ENCODE peak calls at places on chromosome 10, in ten cellular contexts. A is fibroblast of lung; Z is right cardiac atrium; P is neuronal stem cell; B is heart right ventricle; S is lower lobe of right lung; J is mesendoderm; D is esophagus squamous epithelium; X is CD4-positive, alpha-beta T cell; O is H9. I is an unnamed sample. For H3K27me3, the result is how much of the 10 kb centered on the place peaks cover.

GRCh38 chr10:77231375-77231774 is 406.2 kb downstream of the KCNMA1 start:
- DNase-seq in O (no peak), J (no peak), D (no peak), S (no peak), X (no peak), P (no peak), A (no peak), B (no peak), Z (no peak), I (no peak)

GRCh38 chr10:128609460-128609859 is 483.2 kb upstream of the MKI67 start:
- DNase-seq in J (no peak), X (no peak), A (no peak), B (no peak), D (no peak), O (no peak), P (no peak), Z (no peak), S (no peak), I (no peak)

GRCh38 chr10:70672165-70672992 is at the start of gene ADAMTS14:
- DNase-seq in D (no peak), A (peak), S (no peak), X (no peak), O (peak), Z (peak), B (peak), J (peak), P (peak), I (peak)

GRCh38 chr10:125495386-125495785 is 187.6 kb downstream of the TEX36 start:
- DNase-seq in B (no peak), O (no peak), P (no peak), J (no peak), D (no peak), Z (no peak), X (no peak), A (no peak), S (no peak), I (no peak)

GRCh38 chr10:125037145-125037544 is 95.2 kb downstream of the ZRANB1 start:
- DNase-seq in B (no peak), D (no peak), J (peak), O (no peak), X (no peak), S (peak), Z (peak), P (no peak), A (peak), I (no peak)

GRCh38 chr10:6396652-6397051 is 183.4 kb downstream of the PRKCQ start:
- DNase-seq in A (peak), B (no peak), J (no peak), P (no peak), S (no peak), D (no peak), X (no peak), Z (no peak), O (no peak), I (no peak)

GRCh38 chr10:70930251-70931000 is 42.1 kb upstream of the PCBD1 start:
- DNase-seq in J (no peak), B (no peak), A (no peak), P (no peak), X (no peak), D (no peak), O (no peak), S (no peak), Z (no peak), I (peak)

GRCh38 chr10:84008878-84009277 is 130.4 kb upstream of the GHITM start:
- DNase-seq in D (no peak), Z (peak), P (no peak), S (no peak), X (no peak), O (peak), A (no peak), J (peak), B (peak), I (peak)

GRCh38 chr10:113882240-113882639 is 27.8 kb downstream of the NHLRC2 start:
- DNase-seq in B (no peak), J (no peak), D (no peak), A (no peak), Z (no peak), X (no peak), S (no peak), P (no peak), O (no peak), I (no peak)

GRCh38 chr10:2111936-2112335 is 374.6 kb upstream of the ADARB2 start:
- DNase-seq in D (no peak), X (no peak), O (peak), Z (no peak), A (peak), S (no peak), J (peak), B (no peak), P (no peak), I (no peak)

GRCh38 chr10:116211682-116212081 is 61.3 kb downstream of the GFRA1 start:
- DNase-seq in A (peak), Z (no peak), J (no peak), S (no peak), B (no peak), P (no peak), X (no peak), D (no peak), O (no peak), I (no peak)

GRCh38 chr10:77296534-77297369 is 340.9 kb downstream of the KCNMA1 start:
- DNase-seq in X (no peak), O (no peak), Z (no peak), J (no peak), S (no peak), D (no peak), A (no peak), P (no peak), B (no peak), I (peak)

GRCh38 chr10:63464402-63465292 is 1.1 kb downstream of the JMJD1C start:
- DNase-seq in D (no peak), P (no peak), J (no peak), A (no peak), B (no peak), Z (no peak), O (no peak), X (no peak), S (no peak), I (no peak)

GRCh38 chr10:32054087-32054486 is 2.1 kb downstream of the KIF5B start:
- DNase-seq in O (no peak), X (no peak), D (no peak), J (peak), S (no peak), A (peak), B (no peak), Z (no peak), P (peak), I (no peak)

GRCh38 chr10:124461642-124462347 is at the start of gene LHPP:
- DNase-seq in B (peak), Z (peak), A (peak), O (peak), X (peak), J (peak), S (peak), P (peak), D (peak), I (peak)

GRCh38 chr10:23173549-23174074 is 18.5 kb upstream of the PTF1A start:
- DNase-seq in P (no peak), S (no peak), D (no peak), O (no peak), A (no peak), Z (no peak), X (no peak), J (no peak), B (no peak), I (peak)

GRCh38 chr10:33460461-33461294 is 126.2 kb upstream of the NRP1 start:
- DNase-seq in O (no peak), B (peak), A (peak), P (no peak), X (no peak), J (peak), Z (peak), S (peak), D (no peak), I (no peak)

GRCh38 chr10:10818082-10818481 is 199.6 kb upstream of the CELF2 start:
- DNase-seq in A (peak), O (no peak), J (no peak), B (no peak), D (no peak), X (no peak), P (no peak), S (no peak), Z (peak), I (no peak)

GRCh38 chr10:97388152-97388551 is 13.0 kb downstream of the RRP12 start:
- DNase-seq in D (no peak), O (no peak), S (no peak), J (no peak), B (no peak), P (no peak), X (no peak), Z (peak), A (no peak), I (no peak)

GRCh38 chr10:132984801-132985545 is 42.6 kb upstream of the CFAP46 start:
- DNase-seq in P (no peak), X (no peak), S (peak), D (no peak), B (no peak), J (peak), Z (peak), A (no peak), O (peak), I (no peak)

GRCh38 chr10:88800152-88801125 is 2.1 kb upstream of the LIPM start:
- DNase-seq in Z (no peak), S (no peak), J (peak), P (no peak), A (peak), D (no peak), X (no peak), B (no peak), O (no peak), I (no peak)

GRCh38 chr10:12550994-12551393 is 201.6 kb downstream of the CAMK1D start:
- DNase-seq in B (no peak), O (no peak), P (no peak), A (no peak), S (no peak), Z (no peak), J (no peak), X (no peak), D (no peak), I (no peak)

GRCh38 chr10:102580230-102580629 is 64.0 kb upstream of the TRIM8 start:
- DNase-seq in S (no peak), B (no peak), P (no peak), A (peak), Z (no peak), J (peak), D (no peak), O (no peak), X (no peak), I (no peak)

GRCh38 chr10:110414563-110415309 is 83.0 kb upstream of the DUSP5 start:
- DNase-seq in A (peak), J (no peak), P (no peak), X (peak), Z (no peak), B (no peak), D (peak), S (no peak), O (no peak), I (no peak)

GRCh38 chr10:127450644-127451043 is 98.5 kb upstream of the NPS start:
- DNase-seq in D (no peak), B (no peak), J (no peak), X (no peak), S (peak), Z (no peak), A (no peak), O (no peak), P (no peak), I (no peak)

GRCh38 chr10:68163735-68164134 is 54.4 kb downstream of the MYPN start:
- DNase-seq in P (no peak), S (no peak), Z (no peak), B (no peak), D (no peak), X (no peak), J (no peak), A (no peak), O (no peak), I (no peak)

GRCh38 chr10:15588635-15589081 is 131.1 kb downstream of the ITGA8 start:
- DNase-seq in A (no peak), B (no peak), X (no peak), J (peak), D (no peak), S (no peak), Z (no peak), P (no peak), O (no peak), I (no peak)

DNA sequence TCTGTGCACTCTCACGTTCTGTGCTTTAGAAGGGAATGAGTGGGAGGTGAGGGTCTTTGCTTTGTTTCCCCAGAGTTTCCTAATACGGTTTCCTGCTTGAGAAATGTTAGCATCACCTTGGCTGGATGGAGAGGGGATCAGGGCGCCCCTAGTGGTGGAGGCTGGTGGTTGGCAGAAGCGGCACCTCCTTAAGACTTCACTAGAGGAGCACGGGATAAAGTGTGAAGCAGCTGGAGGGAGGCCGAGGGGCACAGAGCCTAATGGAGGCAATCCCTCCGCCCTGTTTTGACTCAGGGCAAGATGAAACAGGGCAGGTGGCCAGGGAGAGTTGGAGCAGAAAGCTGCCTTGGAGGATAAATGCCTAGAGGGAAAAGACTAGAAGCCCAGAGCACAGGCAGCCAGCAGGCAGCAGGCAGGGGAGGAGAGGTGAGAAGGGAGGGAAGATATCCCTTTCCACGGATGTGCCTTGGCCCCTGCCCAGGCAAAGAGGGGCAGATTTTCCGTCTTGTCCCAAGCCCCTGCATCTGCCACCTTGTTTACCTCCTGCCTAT is 56.0 kb upstream of the BTRC start:
- DNase-seq in J (peak), D (no peak), A (peak), O (peak), S (peak), X (peak), B (peak), Z (peak), P (peak), I (peak)
- H3K27me3 ChIP-seq in J (under half), D (half or more), A (under half), O (under half), S (under half), X (under half), B (under half), Z (under half), P (under half), I (under half)

GRCh38 chr10:130159395-130159794 is 23.2 kb downstream of the GLRX3 start:
- DNase-seq in O (no peak), D (no peak), Z (no peak), S (no peak), A (no peak), P (no peak), B (no peak), J (no peak), X (no peak), I (no peak)

GRCh38 chr10:130161331-130161730 is 25.1 kb downstream of the GLRX3 start:
- DNase-seq in P (no peak), Z (no peak), B (no peak), A (no peak), X (no peak), O (no peak), J (no peak), S (no peak), D (no peak), I (no peak)

DNA sequence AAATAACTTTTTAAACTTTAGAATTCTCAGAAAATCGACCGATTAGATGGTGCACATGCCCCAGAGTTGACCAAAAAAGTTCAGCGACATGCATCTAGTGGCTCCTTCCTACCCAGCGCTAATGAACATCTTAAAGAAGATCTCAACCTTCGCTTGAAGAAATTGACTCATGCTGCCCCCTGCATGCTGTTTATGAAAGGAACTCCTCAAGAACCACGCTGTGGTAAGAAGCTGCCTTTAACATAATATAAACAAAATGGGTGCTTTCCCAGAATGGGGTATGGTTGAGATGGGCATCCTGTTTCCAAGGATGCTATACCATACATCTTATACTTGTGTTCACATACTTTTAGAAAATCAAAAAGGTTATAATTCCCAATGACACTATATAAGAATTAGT is 24.6 kb downstream of the GLRX3 start:
- DNase-seq in D (no peak), P (no peak), A (peak), X (no peak), J (peak), S (no peak), B (no peak), O (no peak), Z (no peak), I (no peak)
- H3K27me3 ChIP-seq in D (under half), P (under half), A (under half), X (under half), J (under half), S (under half), B (under half), O (under half), Z (under half), I (under half)

GRCh38 chr10:120828940-120829339 is 22.2 kb upstream of the WDR11 start:
- DNase-seq in Z (no peak), S (no peak), X (no peak), A (no peak), B (no peak), J (no peak), P (no peak), D (no peak), O (no peak), I (no peak)
- H3K27me3 ChIP-seq in Z (under half), S (under half), X (under half), A (under half), B (under half), J (under half), P (under half), D (under half), O (under half), I (under half)

GRCh38 chr10:103649654-103650423 is 156.3 kb downstream of the NEURL1 start:
- DNase-seq in X (no peak), B (peak), P (no peak), S (no peak), A (no peak), O (no peak), D (no peak), J (no peak), Z (peak), I (no peak)

GRCh38 chr10:103648951-103649532 is 155.5 kb downstream of the NEURL1 start:
- DNase-seq in Z (peak), P (no peak), B (no peak), D (no peak), S (peak), X (no peak), J (no peak), A (peak), O (no peak), I (no peak)

GRCh38 chr10:103652599-103653281 is 159.2 kb downstream of the NEURL1 start:
- DNase-seq in X (no peak), O (no peak), J (no peak), P (no peak), Z (peak), A (no peak), D (no peak), B (no peak), S (no peak), I (no peak)

GRCh38 chr10:103653581-103654020 is 160.1 kb downstream of the NEURL1 start:
- DNase-seq in S (peak), O (no peak), X (no peak), J (no peak), B (no peak), P (no peak), Z (peak), A (no peak), D (no peak), I (no peak)

GRCh38 chr10:103651783-103652476 is 158.4 kb downstream of the NEURL1 start:
- DNase-seq in D (no peak), P (no peak), A (no peak), B (peak), X (no peak), Z (peak), J (no peak), S (no peak), O (no peak), I (no peak)
- H3K27me3 ChIP-seq in D (under half), P (under half), A (under half), B (under half), X (under half), Z (under half), J (under half), S (under half), O (under half), I (under half)

DNA sequence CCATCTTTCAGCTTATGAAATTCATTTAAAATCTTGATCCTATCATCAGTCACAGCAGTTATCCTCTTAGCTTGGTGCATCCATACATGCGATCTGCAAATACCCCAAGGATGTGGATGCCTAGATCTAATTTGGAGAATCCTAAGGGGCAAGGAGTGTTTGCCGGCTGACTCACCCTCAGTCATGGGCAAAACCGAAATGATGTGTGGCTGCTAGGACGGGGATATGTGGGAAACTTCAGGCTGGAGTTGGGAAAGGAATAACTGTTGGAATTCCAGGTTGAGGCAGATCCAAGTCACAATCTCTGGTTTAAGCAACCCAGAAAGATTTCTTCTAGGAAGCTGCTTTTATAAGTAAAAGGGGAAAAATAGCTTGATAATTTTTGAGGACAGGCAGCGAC is 19.7 kb upstream of the GOT1 start:
- DNase-seq in A (no peak), O (no peak), S (no peak), J (no peak), D (no peak), B (no peak), P (no peak), X (no peak), Z (no peak), I (no peak)
- H3K27me3 ChIP-seq in A (under half), O (under half), S (under half), J (under half), D (half or more), B (half or more), P (under half), X (under half), Z (under half), I (under half)

I was measured in WERI-Rb-1.